ENCODE peak calls at places on chromosomes 13 and 19, in four cellular contexts. One of them, this sample, is unnamed.

GRCh38 chr13:76610819-76611415 is 275.3 kb downstream of the KCTD12 start:
- DNase-seq in GM23338: no peak
- DNase-seq in NCI-H2171 treated with DMSO at 0.1 percent for 48 hours: peak
- DNase-seq in fibroblast of pulmonary artery: peak
- DNase-seq in this sample: peak

GRCh38 chr19:30066781-30067759 is 125.0 kb downstream of the URI1 start:
- DNase-seq in GM23338: no peak
- DNase-seq in NCI-H2171 treated with DMSO at 0.1 percent for 48 hours: peak
- DNase-seq in fibroblast of pulmonary artery: no peak
- DNase-seq in this sample: no peak

GRCh38 chr19:18770663-18771327 is 20.3 kb downstream of the COMP start:
- DNase-seq in GM23338: no peak
- DNase-seq in NCI-H2171 treated with DMSO at 0.1 percent for 48 hours: no peak
- DNase-seq in fibroblast of pulmonary artery: no peak
- DNase-seq in this sample: no peak

GRCh38 chr13:112457485-112457884 is 81.3 kb downstream of the SPACA7 start:
- DNase-seq in GM23338: no peak
- DNase-seq in NCI-H2171 treated with DMSO at 0.1 percent for 48 hours: no peak
- DNase-seq in fibroblast of pulmonary artery: no peak
- DNase-seq in this sample: no peak

GRCh38 chr19:41734156-41734555 is 21.2 kb upstream of the CEACAM6 start:
- DNase-seq in GM23338: no peak
- DNase-seq in NCI-H2171 treated with DMSO at 0.1 percent for 48 hours: no peak
- DNase-seq in fibroblast of pulmonary artery: no peak
- DNase-seq in this sample: no peak

GRCh38 chr19:13014921-13015280 is 19.6 kb downstream of the NFIX start:
- DNase-seq in GM23338: peak
- DNase-seq in NCI-H2171 treated with DMSO at 0.1 percent for 48 hours: no peak
- DNase-seq in fibroblast of pulmonary artery: no peak
- DNase-seq in this sample: no peak

GRCh38 chr19:35153701-35154534 is 617 bp upstream of the FXYD5 start:
- DNase-seq in GM23338: peak
- DNase-seq in NCI-H2171 treated with DMSO at 0.1 percent for 48 hours: peak
- DNase-seq in fibroblast of pulmonary artery: peak
- DNase-seq in this sample: no peak

GRCh38 chr13:48727252-48728011 is 73.7 kb downstream of the CYSLTR2 start:
- DNase-seq in GM23338: no peak
- DNase-seq in NCI-H2171 treated with DMSO at 0.1 percent for 48 hours: no peak
- DNase-seq in fibroblast of pulmonary artery: peak
- DNase-seq in this sample: no peak

GRCh38 chr19:4067396-4068057 is 828 bp upstream of the ZBTB7A start:
- DNase-seq in GM23338: no peak
- DNase-seq in NCI-H2171 treated with DMSO at 0.1 percent for 48 hours: peak
- DNase-seq in fibroblast of pulmonary artery: no peak
- DNase-seq in this sample: no peak

GRCh38 chr13:98365291-98365690 is 188.2 kb upstream of the RNF113B start:
- DNase-seq in GM23338: no peak
- DNase-seq in NCI-H2171 treated with DMSO at 0.1 percent for 48 hours: peak
- DNase-seq in fibroblast of pulmonary artery: no peak
- DNase-seq in this sample: no peak

GRCh38 chr13:35093356-35093755 is 151.3 kb downstream of the NBEA start:
- DNase-seq in GM23338: no peak
- DNase-seq in NCI-H2171 treated with DMSO at 0.1 percent for 48 hours: no peak
- DNase-seq in fibroblast of pulmonary artery: no peak
- DNase-seq in this sample: no peak

GRCh38 chr13:51266642-51267041 is 44.4 kb downstream of the FAM124A start:
- DNase-seq in GM23338: no peak
- DNase-seq in NCI-H2171 treated with DMSO at 0.1 percent for 48 hours: no peak
- DNase-seq in fibroblast of pulmonary artery: no peak
- DNase-seq in this sample: no peak

This sample was measured in fibroblast of lung.